ENCODE peak calls at places on chromosome 14, in six cellular contexts. X is body of pancreas; A is cardiac fibroblast; Y is AG10803; J is cardiac muscle cell; I is CD8-positive, alpha-beta T cell. M is an unnamed sample.

GRCh38 chr14:71142375-71143038 is 235.2 kb downstream of the PCNX1 start:
- DNase-seq in X (no peak), A (peak), J (peak), I (no peak), Y (peak), M (peak)

GRCh38 chr14:23054000-23054811 is 3.1 kb downstream of the CDH24 start:
- DNase-seq in Y (no peak), J (no peak), A (no peak), X (no peak), I (peak), M (no peak)

GRCh38 chr14:24903337-24903736 is 146.6 kb downstream of the STXBP6 start:
- DNase-seq in A (peak), Y (peak), I (no peak), X (no peak), J (peak), M (peak)

GRCh38 chr14:24426912-24427536 is 2.4 kb downstream of the CBLN3 start:
- DNase-seq in A (no peak), Y (no peak), I (no peak), X (peak), J (no peak), M (no peak)

GRCh38 chr14:71250791-71251190 is 343.5 kb downstream of the PCNX1 start:
- DNase-seq in I (no peak), Y (no peak), J (peak), A (peak), X (no peak), M (no peak)

GRCh38 chr14:103528158-103528511 is 861 bp upstream of the TRMT61A start:
- DNase-seq in A (peak), Y (no peak), I (no peak), X (peak), J (peak), M (no peak)

GRCh38 chr14:77170045-77170444 is 11.6 kb upstream of the TMEM63C start:
- DNase-seq in J (no peak), A (no peak), X (no peak), Y (no peak), I (no peak), M (no peak)

GRCh38 chr14:68975667-68976066 is 3.4 kb downstream of the ACTN1 start:
- DNase-seq in X (no peak), Y (peak), J (peak), I (no peak), A (peak), M (no peak)

GRCh38 chr14:58763210-58763609 is 125.4 kb downstream of the DACT1 start:
- DNase-seq in J (no peak), Y (no peak), X (no peak), A (no peak), I (no peak), M (no peak)

GRCh38 chr14:74478996-74479635 is 14.0 kb downstream of the NPC2 start:
- DNase-seq in A (peak), I (no peak), X (no peak), J (peak), Y (peak), M (no peak)

GRCh38 chr14:38743941-38744611 is 359.0 kb downstream of the SEC23A start:
- DNase-seq in X (no peak), A (no peak), Y (no peak), I (no peak), J (no peak), M (no peak)

GRCh38 chr14:58645641-58646040 is 7.9 kb downstream of the DACT1 start:
- DNase-seq in J (no peak), X (no peak), Y (no peak), I (no peak), A (no peak), M (no peak)

GRCh38 chr14:38553586-38553985 is 297.7 kb upstream of the CLEC14A start:
- DNase-seq in A (peak), I (no peak), J (peak), Y (peak), X (no peak), M (peak)

GRCh38 chr14:34029921-34030334 is 79.1 kb upstream of the EGLN3 start:
- DNase-seq in X (peak), Y (peak), I (no peak), A (peak), J (peak), M (peak)

GRCh38 chr14:101120636-101121398 is 217.3 kb upstream of the RTL1 start:
- DNase-seq in J (no peak), X (peak), A (no peak), I (peak), Y (no peak), M (no peak)
- H3K4me3 ChIP-seq in J (no peak), X (no peak), A (no peak), I (no peak), Y (no peak), M (no peak)

GRCh38 chr14:52551205-52551604 is 1.1 kb downstream of the TXNDC16 start:
- DNase-seq in Y (no peak), X (no peak), J (no peak), I (no peak), A (no peak), M (no peak)

GRCh38 chr14:52552063-52552988 is at the start of the genes GPR137C and TXNDC16:
- DNase-seq in I (peak), X (peak), A (peak), Y (peak), J (peak), M (peak)

GRCh38 chr14:52553002-52553670 is 500 bp downstream of the GPR137C start:
- DNase-seq in X (peak), A (peak), J (peak), I (peak), Y (no peak), M (no peak)

GRCh38 chr14:52551696-52552062 is 626 bp downstream of the TXNDC16 start:
- DNase-seq in A (peak), Y (peak), X (peak), J (peak), I (no peak), M (peak)

GRCh38 chr14:52553671-52554575 is 1.3 kb downstream of the GPR137C start:
- DNase-seq in J (peak), A (peak), X (peak), Y (peak), I (peak), M (peak)
- TF ChIP-seq CTCF in J (no peak), A (peak), X (no peak), Y (no peak), I (no peak), M (no peak)

GRCh38 chr14:95495538-95496025 is 20.9 kb downstream of the SYNE3 start:
- DNase-seq in A (no peak), Y (no peak), J (no peak), X (peak), I (no peak), M (no peak)

GRCh38 chr14:95497561-95498011 is 18.9 kb downstream of the SYNE3 start:
- DNase-seq in Y (no peak), I (no peak), J (no peak), X (no peak), A (no peak), M (no peak)

GRCh38 chr14:95495093-95495492 is 21.4 kb downstream of the SYNE3 start:
- DNase-seq in Y (no peak), A (no peak), I (no peak), J (no peak), X (no peak), M (no peak)

GRCh38 chr14:95496690-95497241 is 19.7 kb downstream of the SYNE3 start:
- DNase-seq in Y (peak), A (peak), X (no peak), I (no peak), J (peak), M (peak)

DNA sequence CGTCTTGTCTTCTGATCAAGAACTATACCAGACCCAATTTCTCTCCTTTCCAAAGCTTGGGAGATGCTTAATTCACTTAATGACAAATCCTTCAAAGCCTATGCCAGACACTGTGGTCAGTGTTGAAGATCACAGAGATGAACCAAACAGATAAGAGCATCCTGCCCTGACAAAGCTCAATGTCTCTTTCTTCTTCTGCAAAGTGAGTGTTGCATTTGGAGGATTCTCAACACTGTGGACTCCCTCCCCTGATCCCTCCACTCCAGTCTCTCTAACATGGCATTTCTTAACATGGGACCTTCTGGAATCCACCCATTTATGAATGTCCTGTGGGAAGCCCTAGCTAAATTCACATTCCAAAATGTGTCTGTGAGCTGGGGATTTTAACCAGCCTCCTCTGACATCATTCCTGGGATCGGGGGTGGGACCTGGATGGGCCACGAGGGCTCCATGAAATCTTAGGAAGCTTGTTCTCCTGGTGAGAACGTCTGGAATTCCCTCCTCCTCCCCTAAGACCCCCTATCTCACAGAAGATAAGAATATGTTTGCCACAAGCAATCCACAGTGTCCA is 20.3 kb downstream of the SYNE3 start:
- DNase-seq in A (peak), Y (no peak), X (no peak), J (peak), I (no peak), M (no peak)
- H3K4me3 ChIP-seq in A (no peak), Y (no peak), X (no peak), J (no peak), I (no peak), M (no peak)

GRCh38 chr14:106060576-106060975 is 534.2 kb downstream of the TMEM121 start:
- DNase-seq in J (no peak), Y (no peak), X (no peak), A (no peak), I (no peak), M (no peak)
- TF ChIP-seq CTCF in J (no peak), Y (no peak), X (no peak), A (no peak), I (no peak), M (no peak)

DNA sequence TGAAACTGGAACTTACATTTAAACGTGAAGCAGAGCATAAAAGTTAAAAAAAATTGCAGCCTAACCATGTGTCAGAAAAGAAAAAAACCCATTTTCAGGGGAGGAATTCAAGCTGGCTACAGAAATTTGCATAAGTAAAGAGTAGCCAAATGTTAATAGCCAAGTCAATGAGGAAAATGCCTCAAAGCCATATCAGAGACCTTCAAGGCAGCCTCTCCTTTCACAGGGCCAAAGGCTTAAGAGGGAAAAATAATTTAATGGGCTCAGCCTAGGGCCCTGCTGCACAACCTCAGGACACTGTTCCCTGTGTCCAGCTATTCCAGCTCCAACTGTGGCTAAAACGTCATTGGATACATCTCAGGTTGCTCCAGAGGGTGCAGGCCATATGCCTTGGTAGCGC is 749.5 kb downstream of the FLRT2 start:
- DNase-seq in Y (no peak), J (no peak), X (no peak), A (no peak), I (no peak), M (no peak)
- H3K4me3 ChIP-seq in Y (no peak), J (no peak), X (no peak), A (no peak), I (no peak), M (no peak)

GRCh38 chr14:60328588-60328987 is 79.6 kb downstream of the PPM1A start:
- DNase-seq in A (no peak), J (no peak), Y (no peak), I (no peak), X (no peak), M (no peak)
- TF ChIP-seq CTCF in A (no peak), J (no peak), Y (no peak), I (no peak), X (no peak), M (no peak)

GRCh38 chr14:63267171-63267570 is 51.6 kb downstream of the GPHB5 start:
- DNase-seq in X (no peak), I (no peak), Y (no peak), J (no peak), A (no peak), M (no peak)
- H3K4me3 ChIP-seq in X (no peak), I (no peak), Y (no peak), J (no peak), A (no peak), M (no peak)

DNA sequence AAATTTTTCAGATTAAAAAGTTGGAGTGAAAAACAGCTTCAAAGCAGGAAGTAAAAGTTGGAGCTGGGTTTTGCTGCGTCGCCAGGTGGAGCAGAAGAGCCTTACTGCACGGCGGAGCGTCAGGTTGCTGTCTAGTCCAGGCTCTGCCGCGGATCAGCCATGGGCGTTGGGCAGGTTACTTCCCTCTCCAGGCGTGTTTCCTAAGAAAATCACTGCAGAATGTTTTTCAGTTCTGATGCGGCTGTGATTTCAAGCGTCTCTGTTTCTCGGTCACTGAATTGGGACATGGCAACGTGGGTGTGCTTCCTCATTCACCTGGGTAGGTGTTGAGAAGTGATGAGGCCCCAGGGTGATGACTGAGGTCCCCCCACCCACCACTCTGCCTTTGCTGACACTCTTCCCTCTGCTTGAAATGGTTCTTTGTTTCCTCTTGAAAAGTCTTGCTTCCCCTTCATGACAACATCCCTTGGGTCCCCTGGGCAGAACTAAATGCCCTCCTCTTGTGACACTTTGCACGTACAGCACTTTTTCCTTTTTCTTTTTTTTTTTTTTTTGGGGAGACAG is 7.6 kb downstream of the EVL start:
- DNase-seq in A (no peak), X (peak), I (peak), Y (no peak), J (no peak), M (no peak)
- TF ChIP-seq CTCF in A (no peak), X (no peak), I (peak), Y (no peak), J (no peak), M (no peak)